ENCODE peak calls at places on chromosomes 1 and 21, in ten cellular contexts. C, X, D, N, K, Y, I, A, F and T are unnamed samples.

GRCh38 chr1:21955058-21955457 is 17.9 kb upstream of the HSPG2 start:
- DNase-seq in C (no peak), X (peak), D (no peak), N (no peak), K (no peak), Y (no peak), I (no peak), A (no peak), F (no peak), T (no peak)

GRCh38 chr1:75502776-75503175 is 108.1 kb downstream of the SLC44A5 start:
- DNase-seq in C (no peak), X (no peak), D (no peak), N (no peak), K (no peak), Y (no peak), I (no peak), A (no peak), F (no peak), T (no peak)

GRCh38 chr1:92843046-92843423 is 11.2 kb downstream of the RPL5 start:
- DNase-seq in C (no peak), X (no peak), D (no peak), N (no peak), K (no peak), Y (no peak), I (no peak), A (no peak), F (no peak), T (no peak)

GRCh38 chr1:154886281-154887036 is 16.4 kb upstream of the KCNN3 start:
- DNase-seq in C (no peak), X (no peak), D (no peak), N (no peak), K (no peak), Y (no peak), I (no peak), A (no peak), F (no peak), T (no peak)

GRCh38 chr1:201819346-201819745 is 9.6 kb upstream of the IPO9 start:
- DNase-seq in C (no peak), X (no peak), D (no peak), N (no peak), K (no peak), Y (no peak), I (no peak), A (no peak), F (no peak), T (no peak)

GRCh38 chr1:160542303-160542945 is 19.4 kb upstream of the SLAMF6 start:
- DNase-seq in C (no peak), X (no peak), D (no peak), N (no peak), K (no peak), Y (no peak), I (no peak), A (no peak), F (no peak), T (no peak)

GRCh38 chr1:41296476-41296875 is 54.4 kb upstream of the SCMH1 start:
- DNase-seq in C (no peak), X (peak), D (no peak), N (no peak), K (no peak), Y (no peak), I (no peak), A (no peak), F (no peak), T (no peak)

GRCh38 chr21:37528150-37528937 is 161.8 kb downstream of the DYRK1A start:
- DNase-seq in C (no peak), X (no peak), D (no peak), N (no peak), K (no peak), Y (no peak), I (no peak), A (no peak), F (no peak), T (no peak)

GRCh38 chr1:17066530-17067426 is 12.9 kb upstream of the SDHB start:
- DNase-seq in C (no peak), X (no peak), D (no peak), N (no peak), K (no peak), Y (no peak), I (no peak), A (no peak), F (no peak), T (no peak)

GRCh38 chr1:204151562-204152309 is at the start of gene ETNK2:
- DNase-seq in C (peak), X (peak), D (no peak), N (peak), K (no peak), Y (peak), I (peak), A (no peak), F (peak), T (peak)

GRCh38 chr1:60132985-60133673 is 59.6 kb upstream of the C1orf87 start:
- DNase-seq in C (no peak), X (no peak), D (no peak), N (no peak), K (no peak), Y (no peak), I (no peak), A (no peak), F (no peak), T (no peak)

GRCh38 chr1:228352677-228353481 is 53.8 kb downstream of the TRIM11 start:
- DNase-seq in C (no peak), X (no peak), D (no peak), N (no peak), K (no peak), Y (no peak), I (no peak), A (no peak), F (no peak), T (no peak)

GRCh38 chr21:32951041-32951440 is 74.7 kb upstream of the OLIG2 start:
- DNase-seq in C (no peak), X (no peak), D (no peak), N (no peak), K (no peak), Y (no peak), I (no peak), A (no peak), F (no peak), T (no peak)

DNA sequence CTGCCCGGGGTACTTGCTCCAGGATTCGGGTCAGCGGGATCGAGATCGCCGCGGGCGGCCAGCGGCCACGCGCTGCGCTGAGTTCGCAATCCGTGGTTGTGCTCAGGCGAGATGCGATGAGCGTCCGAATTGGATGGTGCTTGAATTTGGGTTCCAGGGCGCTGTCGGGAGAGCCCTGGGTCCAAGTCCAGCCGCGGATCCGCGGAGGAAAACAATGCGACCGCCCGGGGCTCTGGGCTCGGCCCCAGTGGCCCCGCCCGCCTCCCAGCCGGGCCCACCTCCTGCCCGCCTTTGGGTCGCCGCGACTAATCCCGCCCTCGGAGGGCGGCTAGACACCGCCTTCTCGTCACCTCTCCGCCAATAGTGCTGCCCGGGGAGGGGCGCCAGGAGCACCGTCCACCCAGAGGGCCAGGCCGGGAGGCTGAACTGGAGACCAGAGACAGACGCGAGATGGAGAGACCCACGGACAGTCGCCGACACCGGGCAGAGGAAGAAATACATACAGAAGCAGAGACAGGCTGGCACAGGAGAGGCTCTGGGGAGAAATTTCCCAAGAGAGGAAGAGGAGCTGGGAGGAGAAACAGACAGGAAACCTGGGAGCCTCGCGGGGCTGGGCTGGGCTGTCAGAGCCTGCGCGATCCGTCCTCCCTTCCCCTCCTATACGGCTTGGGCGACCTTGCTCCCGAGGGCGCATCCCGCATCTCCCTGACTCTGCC is at the start of gene SEMA6C:
- DNase-seq in C (peak), X (peak), D (peak), N (peak), K (peak), Y (peak), I (peak), A (peak), F (peak), T (peak)
- TF ChIP-seq CTCF in C (no peak), X (no peak), D (no peak), N (no peak), K (no peak), Y (no peak), I (no peak), A (no peak), F (no peak), T (no peak)

DNA sequence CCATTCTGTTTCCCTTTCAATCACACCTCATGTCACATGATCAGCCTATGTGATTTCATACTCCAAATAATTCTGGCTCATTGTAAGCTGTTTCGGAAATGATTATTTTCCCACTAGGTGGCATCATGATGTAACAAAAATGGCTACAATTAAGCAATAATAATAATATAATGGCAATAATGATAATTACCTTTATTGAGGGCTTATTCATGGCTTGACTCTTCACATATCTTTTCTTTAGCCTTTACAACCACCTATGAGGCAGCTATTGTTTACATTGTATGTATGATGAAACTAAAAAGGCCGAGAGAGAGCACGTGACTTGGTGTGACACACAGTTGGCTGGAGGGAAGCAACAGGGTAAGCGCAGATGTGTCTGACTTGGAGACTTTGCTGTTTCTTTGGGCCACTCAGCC is 12.5 kb upstream of the KPRP start:
- DNase-seq in C (no peak), X (no peak), D (no peak), N (no peak), K (no peak), Y (no peak), I (no peak), A (no peak), F (no peak), T (no peak)
- TF ChIP-seq CTCF in C (no peak), X (no peak), D (no peak), N (no peak), K (no peak), Y (no peak), I (no peak), A (no peak), F (no peak), T (no peak)

GRCh38 chr1:203148127-203148526 is 20.6 kb downstream of the ADORA1 start:
- DNase-seq in C (no peak), X (no peak), D (no peak), N (no peak), K (no peak), Y (no peak), I (no peak), A (no peak), F (no peak), T (no peak)
- TF ChIP-seq CTCF in C (no peak), X (no peak), D (peak), N (no peak), K (no peak), Y (peak), I (peak), A (no peak), F (peak), T (no peak)

DNA sequence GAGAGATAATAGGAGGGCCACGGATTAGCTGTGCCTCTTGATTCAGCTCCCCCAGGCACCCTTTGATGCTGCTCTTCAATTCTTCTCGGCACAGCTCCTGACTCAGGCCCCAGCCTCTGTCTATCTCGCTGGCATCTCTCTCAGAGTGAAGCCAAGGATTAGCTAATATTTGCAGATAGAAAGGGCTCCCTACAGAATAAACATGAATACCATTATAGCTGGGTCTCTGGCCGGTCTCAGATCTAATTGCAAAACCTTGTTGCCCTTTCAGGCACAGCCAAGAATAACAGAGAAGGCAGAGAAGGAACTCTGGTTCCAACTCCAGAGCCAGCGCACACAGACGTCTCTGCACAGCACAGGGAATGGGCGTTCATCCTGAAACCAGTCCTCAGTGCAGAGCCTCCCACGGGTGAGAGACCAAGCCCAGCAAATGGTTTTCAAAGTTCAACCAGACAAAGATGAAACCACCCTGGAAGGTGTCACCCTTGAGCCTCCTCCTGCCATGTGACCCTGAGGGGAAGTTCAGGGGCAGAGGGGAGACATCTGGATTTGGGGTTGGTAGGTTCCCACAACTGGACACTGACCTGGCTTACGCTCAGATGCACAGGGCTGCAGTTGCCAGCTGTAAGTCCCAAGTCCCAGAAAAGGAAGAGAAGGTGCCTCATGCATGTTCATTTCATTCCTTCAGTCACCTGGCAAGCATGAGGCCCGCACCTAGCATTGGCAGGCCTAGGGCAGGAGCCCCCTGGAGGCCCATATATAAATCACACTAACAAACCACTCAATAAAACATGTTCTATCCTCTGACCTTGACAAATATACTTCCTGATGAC is 394.0 kb downstream of the NPHP4 start:
- DNase-seq in C (no peak), X (no peak), D (no peak), N (no peak), K (no peak), Y (no peak), I (no peak), A (no peak), F (no peak), T (peak)
- TF ChIP-seq CTCF in C (no peak), X (no peak), D (peak), N (no peak), K (no peak), Y (no peak), I (peak), A (no peak), F (no peak), T (no peak)

GRCh38 chr1:113109908-113110554 is 37.0 kb downstream of the LRIG2 start:
- DNase-seq in C (peak), X (peak), D (no peak), N (no peak), K (no peak), Y (no peak), I (no peak), A (no peak), F (no peak), T (no peak)
- TF ChIP-seq CTCF in C (peak), X (no peak), D (no peak), N (no peak), K (no peak), Y (no peak), I (no peak), A (no peak), F (no peak), T (no peak)

DNA sequence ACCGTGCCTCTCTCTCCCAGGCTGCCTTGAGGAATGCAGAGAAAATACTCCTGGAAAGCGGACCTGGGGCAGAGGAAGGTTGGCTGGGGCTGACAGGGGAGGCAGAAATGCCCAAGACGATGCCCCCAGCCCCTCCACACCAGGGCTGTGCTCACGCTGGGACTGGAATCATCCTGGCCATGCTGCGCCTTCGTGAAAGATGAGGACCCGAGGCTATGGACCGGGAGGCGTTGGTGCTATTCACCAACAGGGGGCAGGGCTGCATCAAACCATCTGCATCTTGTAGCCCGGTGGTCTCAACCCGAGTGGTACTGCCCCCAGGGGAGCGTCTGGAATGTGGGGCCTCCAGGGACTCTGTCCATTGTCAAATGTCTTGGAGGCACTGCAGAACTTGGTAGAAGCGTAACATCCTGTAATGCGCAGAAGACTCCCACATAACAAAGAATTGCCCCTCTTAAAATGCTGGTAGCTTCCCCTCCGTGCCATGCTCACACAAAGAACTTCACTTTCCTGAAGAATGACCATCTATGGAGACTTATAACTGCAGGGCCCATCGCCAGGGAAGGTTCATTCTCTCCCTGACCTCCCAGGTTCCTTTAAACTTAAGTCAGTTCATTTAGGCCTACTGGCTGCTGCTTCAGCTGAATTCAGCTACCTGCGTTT is 251.2 kb downstream of the RRAGC start:
- DNase-seq in C (no peak), X (peak), D (no peak), N (peak), K (no peak), Y (peak), I (peak), A (no peak), F (peak), T (no peak)
- TF ChIP-seq CTCF in C (no peak), X (no peak), D (peak), N (peak), K (no peak), Y (peak), I (peak), A (no peak), F (peak), T (peak)

GRCh38 chr1:82399093-82399492 is 598.4 kb downstream of the ADGRL2 start:
- DNase-seq in C (no peak), X (no peak), D (no peak), N (no peak), K (no peak), Y (no peak), I (no peak), A (no peak), F (no peak), T (no peak)

GRCh38 chr1:82398357-82398756 is 597.6 kb downstream of the ADGRL2 start:
- DNase-seq in C (no peak), X (no peak), D (no peak), N (no peak), K (no peak), Y (no peak), I (no peak), A (no peak), F (no peak), T (no peak)

GRCh38 chr1:82405333-82405732 is 604.6 kb downstream of the ADGRL2 start:
- DNase-seq in C (no peak), X (no peak), D (no peak), N (no peak), K (no peak), Y (no peak), I (no peak), A (no peak), F (no peak), T (no peak)

GRCh38 chr1:82400521-82400920 is 599.8 kb downstream of the ADGRL2 start:
- DNase-seq in C (no peak), X (no peak), D (no peak), N (no peak), K (no peak), Y (no peak), I (no peak), A (no peak), F (no peak), T (no peak)

DNA sequence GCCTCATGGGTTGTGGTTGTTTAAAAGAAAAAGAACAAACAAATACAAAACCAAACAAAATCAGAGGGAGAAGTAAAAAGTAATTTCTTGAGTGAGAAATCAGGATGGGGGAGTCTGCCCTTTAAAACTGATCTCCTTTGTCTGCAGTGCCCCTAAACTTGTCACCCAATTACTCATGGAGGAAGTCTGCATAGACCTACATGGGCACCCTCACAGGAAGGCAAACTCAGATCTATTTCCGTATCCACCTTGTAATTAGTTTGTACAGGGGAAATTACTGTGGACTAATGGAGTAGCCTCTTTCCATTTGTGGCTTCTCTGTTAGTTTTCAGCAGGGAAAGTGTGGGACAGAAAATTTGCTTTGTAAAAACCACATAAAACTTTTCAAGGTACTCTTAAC is 600.4 kb downstream of the ADGRL2 start:
- DNase-seq in C (no peak), X (no peak), D (no peak), N (no peak), K (no peak), Y (no peak), I (no peak), A (no peak), F (no peak), T (no peak)
- TF ChIP-seq CTCF in C (no peak), X (no peak), D (no peak), N (no peak), K (no peak), Y (no peak), I (no peak), A (no peak), F (no peak), T (no peak)